ENCODE peak calls at places on chromosomes 7 and 10, in six cellular contexts. One of them, this sample, is unnamed.

GRCh38 chr10:90742189-90742588 is 115.7 kb downstream of the HTR7 start:
- DNase-seq in hepatocyte: no peak
- DNase-seq in GM23338: no peak
- DNase-seq in HCT116: peak
- DNase-seq in OCI-LY7: no peak
- DNase-seq in SK-N-SH: no peak
- DNase-seq in this sample: peak

GRCh38 chr10:30751678-30752331 is 122.3 kb upstream of the LYZL2 start:
- DNase-seq in hepatocyte: peak
- DNase-seq in GM23338: peak
- DNase-seq in HCT116: peak
- DNase-seq in OCI-LY7: peak
- DNase-seq in SK-N-SH: peak
- DNase-seq in this sample: peak

GRCh38 chr10:59843733-59844132 is 62.6 kb downstream of the CCDC6 start:
- DNase-seq in hepatocyte: no peak
- DNase-seq in GM23338: no peak
- DNase-seq in HCT116: no peak
- DNase-seq in OCI-LY7: no peak
- DNase-seq in SK-N-SH: no peak
- DNase-seq in this sample: no peak

GRCh38 chr10:92068900-92069299 is 145.3 kb downstream of the BTAF1 start:
- DNase-seq in hepatocyte: no peak
- DNase-seq in GM23338: no peak
- DNase-seq in HCT116: no peak
- DNase-seq in OCI-LY7: no peak
- DNase-seq in SK-N-SH: no peak
- DNase-seq in this sample: peak

GRCh38 chr10:13206546-13207443 is 27.4 kb downstream of the UCMA start:
- DNase-seq in hepatocyte: peak
- DNase-seq in GM23338: peak
- DNase-seq in HCT116: peak
- DNase-seq in OCI-LY7: peak
- DNase-seq in SK-N-SH: peak
- DNase-seq in this sample: peak

GRCh38 chr10:97049670-97050069 is 136.1 kb downstream of the SLIT1 start:
- DNase-seq in hepatocyte: no peak
- DNase-seq in GM23338: no peak
- DNase-seq in HCT116: no peak
- DNase-seq in OCI-LY7: no peak
- DNase-seq in SK-N-SH: no peak
- DNase-seq in this sample: no peak

GRCh38 chr7:117279931-117280525 is 42.8 kb downstream of the WNT2 start:
- DNase-seq in hepatocyte: no peak
- DNase-seq in GM23338: no peak
- DNase-seq in HCT116: no peak
- DNase-seq in OCI-LY7: no peak
- DNase-seq in SK-N-SH: no peak
- DNase-seq in this sample: peak

GRCh38 chr10:17673517-17674051 is 29.6 kb downstream of the STAM start:
- DNase-seq in hepatocyte: peak
- DNase-seq in GM23338: peak
- DNase-seq in HCT116: peak
- DNase-seq in OCI-LY7: no peak
- DNase-seq in SK-N-SH: no peak
- DNase-seq in this sample: peak

GRCh38 chr7:73811760-73812168 is 19.0 kb upstream of the CLDN4 start:
- DNase-seq in hepatocyte: peak
- DNase-seq in GM23338: peak
- DNase-seq in HCT116: no peak
- DNase-seq in OCI-LY7: peak
- DNase-seq in SK-N-SH: peak
- DNase-seq in this sample: peak

GRCh38 chr10:33134011-33134751 is 176.2 kb upstream of the ITGB1 start:
- DNase-seq in hepatocyte: peak
- DNase-seq in GM23338: no peak
- DNase-seq in HCT116: peak
- DNase-seq in OCI-LY7: no peak
- DNase-seq in SK-N-SH: no peak
- DNase-seq in this sample: peak

GRCh38 chr10:11851910-11852309 is 28.8 kb downstream of the PROSER2 start:
- DNase-seq in hepatocyte: no peak
- DNase-seq in GM23338: no peak
- DNase-seq in HCT116: no peak
- DNase-seq in OCI-LY7: no peak
- DNase-seq in SK-N-SH: no peak
- DNase-seq in this sample: no peak

GRCh38 chr10:89645742-89646172 is 715 bp upstream of the PANK1 start:
- DNase-seq in hepatocyte: peak
- DNase-seq in GM23338: peak
- DNase-seq in HCT116: no peak
- DNase-seq in OCI-LY7: no peak
- DNase-seq in SK-N-SH: no peak
- DNase-seq in this sample: no peak

GRCh38 chr7:92631067-92631829 is 41.1 kb upstream of the FAM133B start:
- DNase-seq in hepatocyte: no peak
- DNase-seq in GM23338: no peak
- DNase-seq in HCT116: no peak
- DNase-seq in OCI-LY7: no peak
- DNase-seq in SK-N-SH: no peak
- DNase-seq in this sample: no peak

GRCh38 chr7:4226166-4226857 is 455.8 kb upstream of the FOXK1 start:
- DNase-seq in hepatocyte: no peak
- DNase-seq in GM23338: peak
- DNase-seq in HCT116: peak
- DNase-seq in OCI-LY7: no peak
- DNase-seq in SK-N-SH: no peak
- DNase-seq in this sample: no peak

GRCh38 chr10:85655394-85655793 is 711.2 kb downstream of the GRID1 start:
- DNase-seq in hepatocyte: no peak
- DNase-seq in GM23338: no peak
- DNase-seq in HCT116: no peak
- DNase-seq in OCI-LY7: no peak
- DNase-seq in SK-N-SH: no peak
- DNase-seq in this sample: no peak

GRCh38 chr10:70761031-70761601 is 24.1 kb downstream of the TBATA start:
- DNase-seq in hepatocyte: peak
- DNase-seq in GM23338: peak
- DNase-seq in HCT116: no peak
- DNase-seq in OCI-LY7: no peak
- DNase-seq in SK-N-SH: no peak
- DNase-seq in this sample: peak

GRCh38 chr7:923108-924041 is 31.1 kb downstream of the ADAP1 start:
- DNase-seq in hepatocyte: peak
- DNase-seq in GM23338: no peak
- DNase-seq in HCT116: no peak
- DNase-seq in OCI-LY7: peak
- DNase-seq in SK-N-SH: no peak
- DNase-seq in this sample: peak

GRCh38 chr10:1177936-1178335 is 121.8 kb downstream of the WDR37 start:
- DNase-seq in hepatocyte: no peak
- DNase-seq in GM23338: no peak
- DNase-seq in HCT116: no peak
- DNase-seq in OCI-LY7: no peak
- DNase-seq in SK-N-SH: no peak
- DNase-seq in this sample: no peak

GRCh38 chr7:82319674-82320118 is 123.9 kb downstream of the CACNA2D1 start:
- DNase-seq in hepatocyte: peak
- DNase-seq in GM23338: no peak
- DNase-seq in HCT116: no peak
- DNase-seq in OCI-LY7: no peak
- DNase-seq in SK-N-SH: peak
- DNase-seq in this sample: peak

GRCh38 chr10:10598297-10598696 is 419.4 kb upstream of the CELF2 start:
- DNase-seq in hepatocyte: no peak
- DNase-seq in GM23338: no peak
- DNase-seq in HCT116: no peak
- DNase-seq in OCI-LY7: peak
- DNase-seq in SK-N-SH: no peak
- DNase-seq in this sample: no peak

GRCh38 chr10:93749218-93749799 is 8.4 kb upstream of the LGI1 start:
- DNase-seq in hepatocyte: peak
- DNase-seq in GM23338: peak
- DNase-seq in HCT116: no peak
- DNase-seq in OCI-LY7: no peak
- DNase-seq in SK-N-SH: no peak
- DNase-seq in this sample: peak

GRCh38 chr10:38118072-38118807 is 24.1 kb downstream of the ZNF37A start:
- DNase-seq in hepatocyte: no peak
- DNase-seq in GM23338: peak
- DNase-seq in HCT116: peak
- DNase-seq in OCI-LY7: no peak
- DNase-seq in SK-N-SH: no peak
- DNase-seq in this sample: peak

DNA sequence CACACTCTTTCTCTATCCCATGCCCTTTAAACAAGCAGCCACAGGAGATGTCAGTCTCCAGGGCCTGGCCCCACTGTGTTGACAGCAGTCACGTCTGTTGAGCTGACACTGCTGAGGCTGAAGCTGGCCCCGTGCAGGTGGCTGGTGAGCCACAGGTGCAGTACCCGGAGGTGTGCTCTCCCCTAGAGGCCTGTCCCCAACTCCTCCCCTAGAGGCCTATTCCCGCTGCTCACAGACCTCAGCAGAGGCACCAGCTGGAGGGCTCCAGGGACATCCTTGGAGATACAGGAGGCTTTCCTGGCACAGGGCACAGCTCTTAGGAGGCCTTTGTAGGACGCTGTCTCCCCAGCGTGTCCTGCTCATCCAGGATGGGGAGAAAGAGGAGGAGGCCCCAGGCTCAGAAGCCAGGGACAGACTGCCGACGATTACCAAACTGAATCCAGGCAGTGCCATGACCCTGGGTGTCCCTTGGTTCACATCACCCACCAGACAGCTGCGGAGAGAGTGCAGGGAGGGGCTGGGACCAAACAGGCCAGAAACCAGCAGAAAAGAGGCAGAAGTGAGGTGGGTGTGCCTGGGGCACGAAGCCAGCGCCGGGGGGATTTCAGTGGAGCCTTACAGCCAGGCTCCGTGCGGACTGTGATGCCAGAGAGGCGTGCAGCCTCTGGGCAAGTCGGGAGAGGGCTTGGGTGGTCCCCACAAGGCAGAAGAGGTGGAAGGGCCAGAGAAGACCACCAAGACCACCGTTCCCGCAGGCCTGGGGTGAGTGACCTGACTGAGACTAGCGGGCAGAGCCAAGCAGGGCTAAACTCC is 18.5 kb upstream of the TTYH3 start:
- DNase-seq in hepatocyte: no peak
- DNase-seq in GM23338: no peak
- DNase-seq in HCT116: no peak
- DNase-seq in OCI-LY7: peak
- DNase-seq in SK-N-SH: no peak
- DNase-seq in this sample: no peak
- TF ChIP-seq EZH2phosphoT487 in hepatocyte: no peak
- TF ChIP-seq EZH2phosphoT487 in GM23338: no peak
- TF ChIP-seq EZH2phosphoT487 in HCT116: no peak
- TF ChIP-seq EZH2phosphoT487 in OCI-LY7: no peak
- TF ChIP-seq EZH2phosphoT487 in SK-N-SH: no peak
- TF ChIP-seq EZH2phosphoT487 in this sample: no peak

DNA sequence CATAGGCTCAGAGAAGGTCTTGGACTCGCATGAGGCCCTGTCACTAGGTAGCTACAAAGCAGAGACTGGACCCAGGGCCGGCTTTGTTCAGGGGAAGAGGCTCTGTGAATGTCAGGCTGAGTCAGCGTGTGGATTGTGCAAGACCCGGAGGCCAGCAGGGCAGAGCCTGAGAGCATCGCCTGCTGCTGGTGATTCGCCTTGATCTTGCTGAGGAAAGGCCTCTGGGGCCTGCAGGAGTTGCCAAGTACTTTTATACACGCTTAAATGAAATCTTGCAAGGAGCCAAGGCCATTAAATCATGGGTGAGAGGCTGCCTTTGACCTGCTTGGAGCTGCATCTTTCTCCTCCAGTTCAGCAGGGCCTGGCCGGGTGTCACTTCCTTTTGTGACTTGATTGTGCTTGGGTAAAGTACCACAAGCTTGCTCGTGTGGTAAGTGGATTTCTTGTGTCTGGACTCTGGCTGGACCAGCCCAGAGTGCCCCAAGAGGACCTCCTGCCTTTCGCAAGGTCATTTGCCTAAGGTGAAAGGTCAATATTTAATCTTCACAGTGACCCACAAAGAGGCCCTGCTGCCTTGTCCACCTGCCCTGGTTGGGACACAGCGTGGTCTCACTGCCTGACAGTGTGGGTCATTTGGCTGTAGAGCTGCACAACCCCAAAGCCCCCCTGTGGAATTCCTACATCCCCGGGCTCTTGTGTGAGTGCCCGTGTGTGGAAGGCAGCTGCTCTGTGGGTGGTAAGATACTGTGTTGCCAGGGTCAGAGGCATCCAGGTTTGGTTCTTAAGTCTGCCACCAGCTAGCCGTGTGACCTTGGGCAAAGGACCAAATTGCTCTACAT is 38.6 kb upstream of the SH2D4B start:
- DNase-seq in hepatocyte: peak
- DNase-seq in GM23338: no peak
- DNase-seq in HCT116: peak
- DNase-seq in OCI-LY7: no peak
- DNase-seq in SK-N-SH: no peak
- DNase-seq in this sample: peak
- TF ChIP-seq EZH2phosphoT487 in hepatocyte: no peak
- TF ChIP-seq EZH2phosphoT487 in GM23338: no peak
- TF ChIP-seq EZH2phosphoT487 in HCT116: no peak
- TF ChIP-seq EZH2phosphoT487 in OCI-LY7: no peak
- TF ChIP-seq EZH2phosphoT487 in SK-N-SH: no peak
- TF ChIP-seq EZH2phosphoT487 in this sample: no peak

GRCh38 chr7:34425194-34425593 is 232.8 kb upstream of the NPSR1 start:
- DNase-seq in hepatocyte: no peak
- DNase-seq in GM23338: no peak
- DNase-seq in HCT116: no peak
- DNase-seq in OCI-LY7: no peak
- DNase-seq in SK-N-SH: no peak
- DNase-seq in this sample: no peak

GRCh38 chr7:34425631-34426384 is 232.2 kb upstream of the NPSR1 start:
- DNase-seq in hepatocyte: no peak
- DNase-seq in GM23338: no peak
- DNase-seq in HCT116: no peak
- DNase-seq in OCI-LY7: no peak
- DNase-seq in SK-N-SH: no peak
- DNase-seq in this sample: no peak

GRCh38 chr7:34430456-34430855 is 227.6 kb upstream of the NPSR1 start:
- DNase-seq in hepatocyte: peak
- DNase-seq in GM23338: peak
- DNase-seq in HCT116: peak
- DNase-seq in OCI-LY7: no peak
- DNase-seq in SK-N-SH: peak
- DNase-seq in this sample: peak
- TF ChIP-seq EZH2phosphoT487 in hepatocyte: no peak
- TF ChIP-seq EZH2phosphoT487 in GM23338: no peak
- TF ChIP-seq EZH2phosphoT487 in HCT116: no peak
- TF ChIP-seq EZH2phosphoT487 in OCI-LY7: no peak
- TF ChIP-seq EZH2phosphoT487 in SK-N-SH: no peak
- TF ChIP-seq EZH2phosphoT487 in this sample: no peak

DNA sequence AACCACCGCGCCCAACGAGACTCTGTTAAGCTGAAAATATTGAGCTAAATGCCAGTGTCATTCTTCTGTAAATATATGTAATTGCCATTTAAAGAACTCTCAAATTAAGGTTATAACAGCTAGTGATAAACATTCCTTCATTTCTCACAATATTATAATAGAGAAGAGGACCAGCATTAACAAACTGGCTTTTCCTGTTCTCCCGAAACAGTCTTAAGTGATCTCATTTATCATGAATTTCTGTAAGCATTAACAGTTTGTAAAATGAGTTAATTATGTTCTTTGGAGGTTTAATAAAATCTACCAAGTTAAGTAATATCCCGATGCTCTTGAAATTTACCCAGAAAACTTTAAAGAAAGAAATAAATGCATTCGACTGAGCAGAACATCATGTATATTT is 352.8 kb downstream of the KCNMA1 start:
- DNase-seq in hepatocyte: no peak
- DNase-seq in GM23338: no peak
- DNase-seq in HCT116: no peak
- DNase-seq in OCI-LY7: no peak
- DNase-seq in SK-N-SH: no peak
- DNase-seq in this sample: no peak
- TF ChIP-seq EZH2phosphoT487 in hepatocyte: no peak
- TF ChIP-seq EZH2phosphoT487 in GM23338: no peak
- TF ChIP-seq EZH2phosphoT487 in HCT116: no peak
- TF ChIP-seq EZH2phosphoT487 in OCI-LY7: no peak
- TF ChIP-seq EZH2phosphoT487 in SK-N-SH: no peak
- TF ChIP-seq EZH2phosphoT487 in this sample: no peak